ENCODE peak calls at places on chromosomes 11 and 22, in seven cellular contexts. A is activated T-cell treated with anti-CD3 and anti-CD28 coated beads for 1 hour; K is right cardiac atrium; T is stimulated activated CD4-positive, alpha-beta T cell treated with anti-CD3 and anti-CD28 coated beads, Interleukin-4, amount 100 ng/mL, for 48 hours; N is T1000; I is H1; Q is RPMI8226. C is an unnamed sample.

GRCh38 chr11:12862761-12863469 is 146.2 kb upstream of the RASSF10 start:
- DNase-seq in A (no peak), Q (no peak), I (peak), K (peak), T (no peak), N (no peak), C (no peak)

GRCh38 chr11:46920709-46921108 is 2.4 kb upstream of the LRP4 start:
- DNase-seq in N (peak), Q (no peak), K (no peak), A (no peak), T (no peak), I (no peak), C (no peak)

GRCh38 chr22:32998373-32998772 is 59.8 kb downstream of the SYN3 start:
- DNase-seq in K (no peak), T (no peak), I (peak), A (no peak), N (no peak), Q (no peak), C (no peak)

GRCh38 chr11:59273008-59273841 is 60.5 kb upstream of the MPEG1 start:
- DNase-seq in K (no peak), N (no peak), A (no peak), T (no peak), I (no peak), Q (peak), C (no peak)

GRCh38 chr11:63698976-63699733 is 17.9 kb downstream of the RTN3 start:
- DNase-seq in N (no peak), I (no peak), K (no peak), A (no peak), Q (no peak), T (no peak), C (no peak)

GRCh38 chr22:50114221-50114981 is 24.6 kb downstream of the MOV10L1 start:
- DNase-seq in A (no peak), T (no peak), K (no peak), Q (no peak), N (no peak), I (no peak), C (no peak)

GRCh38 chr11:75024764-75025211 is 36.1 kb downstream of the NEU3 start:
- DNase-seq in N (no peak), A (no peak), I (no peak), Q (no peak), T (no peak), K (no peak), C (no peak)

GRCh38 chr11:69169479-69169878 is 13.7 kb downstream of the SMIM38 start:
- DNase-seq in Q (no peak), K (no peak), N (no peak), T (no peak), I (no peak), A (no peak), C (no peak)

GRCh38 chr11:44243633-44244343 is 66.2 kb downstream of the ALX4 start:
- DNase-seq in A (no peak), I (no peak), T (no peak), N (no peak), K (no peak), Q (no peak), C (no peak)

C was measured in NCI-H1930.